ENCODE peak calls at places on chromosome 4, in four cellular contexts. K is LHCN-M2, W is transverse colon, B is pancreas. I is an unnamed sample.

GRCh38 chr4:145867416-145867815 is 71.2 kb downstream of the ZNF827 start:
- DNase-seq in K (no peak), W (no peak), B (no peak), I (no peak)

GRCh38 chr4:147599206-147599605 is 18.0 kb upstream of the TMEM184C start:
- DNase-seq in W (no peak), B (no peak), K (no peak), I (no peak)

GRCh38 chr4:76447326-76447954 is 12.4 kb downstream of the SHROOM3 start:
- DNase-seq in B (no peak), K (no peak), W (no peak), I (no peak)

GRCh38 chr4:152805071-152805650 is 25.4 kb downstream of the ARFIP1 start:
- DNase-seq in W (no peak), K (no peak), B (no peak), I (no peak)

GRCh38 chr4:2281575-2282343 is 19.9 kb upstream of the MXD4 start:
- DNase-seq in B (no peak), W (peak), K (peak), I (no peak)

GRCh38 chr4:164252286-164252685 is 501.6 kb upstream of the SMIM31 start:
- DNase-seq in B (no peak), W (no peak), K (peak), I (no peak)

GRCh38 chr4:116005037-116005805 is 891.8 kb upstream of the NDST4 start:
- DNase-seq in B (no peak), K (no peak), W (no peak), I (no peak)

GRCh38 chr4:185680617-185681016 is 131.4 kb downstream of the SORBS2 start:
- DNase-seq in W (no peak), K (no peak), B (no peak), I (no peak)

GRCh38 chr4:158934996-158935669 is 166.3 kb downstream of the FNIP2 start:
- DNase-seq in K (no peak), B (no peak), W (no peak), I (no peak)

GRCh38 chr4:36222702-36223101 is 21.6 kb downstream of the ARAP2 start:
- DNase-seq in B (no peak), W (no peak), K (no peak), I (no peak)

GRCh38 chr4:12409507-12410190 is 981.0 kb upstream of the HS3ST1 start:
- DNase-seq in B (no peak), W (no peak), K (no peak), I (no peak)

GRCh38 chr4:173410106-173410505 is 11.2 kb upstream of the SCRG1 start:
- DNase-seq in B (no peak), W (no peak), K (no peak), I (no peak)

GRCh38 chr4:165834116-165834515 is 38.9 kb upstream of the TLL1 start:
- DNase-seq in K (no peak), B (no peak), W (no peak), I (no peak)

GRCh38 chr4:10565166-10565780 is 108.0 kb upstream of the ZNF518B start:
- DNase-seq in B (no peak), K (no peak), W (no peak), I (no peak)